ENCODE peak calls at places on chromosomes 1 and 21, in six cellular contexts. L, W, B, H, M and Q are unnamed samples.
A peak's percentile ranks its signal among the peaks of the same experiment; 100 is the strongest.

GRCh38 chr1:206790502-206791250 is 18.4 kb upstream of the IL10 start:
- ATAC-seq in L (no peak), W (no peak), B (no peak), H (no peak), M (no peak), Q (no peak)

GRCh38 chr1:182101415-182102041 is 40.0 kb upstream of the ZNF648 start:
- ATAC-seq in L (peak; percentile 87), W (no peak), B (peak; percentile 100), H (no peak), M (no peak), Q (no peak)

GRCh38 chr1:27554777-27555699 is 48.9 kb downstream of the AHDC1 start:
- ATAC-seq in L (no peak), W (peak; percentile 45), B (no peak), H (no peak), M (no peak), Q (peak; percentile 50)

GRCh38 chr1:27789511-27790154 is 16.6 kb downstream of the STX12 start:
- ATAC-seq in L (peak; percentile 82), W (peak; percentile 82), B (no peak), H (peak; percentile 94), M (peak; percentile 93), Q (peak; percentile 77)

GRCh38 chr21:39564200-39564599 is 48.5 kb upstream of the B3GALT5 start:
- ATAC-seq in L (no peak), W (no peak), B (no peak), H (no peak), M (no peak), Q (no peak)

GRCh38 chr1:150243003-150243402 is 7.1 kb upstream of the ANP32E start:
- ATAC-seq in L (no peak), W (no peak), B (no peak), H (no peak), M (no peak), Q (no peak)

GRCh38 chr1:228279011-228279721 is 71.3 kb downstream of the OBSCN start:
- ATAC-seq in L (no peak), W (no peak), B (no peak), H (no peak), M (no peak), Q (no peak)

GRCh38 chr1:167707942-167708341 is 13.8 kb upstream of the MPZL1 start:
- ATAC-seq in L (no peak), W (no peak), B (no peak), H (no peak), M (no peak), Q (no peak)

GRCh38 chr1:93603106-93603505 is 78.5 kb downstream of the BCAR3 start:
- ATAC-seq in L (no peak), W (no peak), B (no peak), H (no peak), M (no peak), Q (no peak)

GRCh38 chr1:172134087-172134731 is 286.3 kb upstream of the C1orf105 start:
- ATAC-seq in L (no peak), W (no peak), B (no peak), H (no peak), M (no peak), Q (no peak)

GRCh38 chr1:3237570-3237969 is 168.6 kb downstream of the PRDM16 start:
- ATAC-seq in L (no peak), W (no peak), B (no peak), H (no peak), M (no peak), Q (no peak)

GRCh38 chr21:45786660-45787059 is 143.1 kb downstream of the PCBP3 start:
- ATAC-seq in L (no peak), W (no peak), B (no peak), H (no peak), M (no peak), Q (no peak)

GRCh38 chr1:56080123-56080522 is 499.2 kb downstream of the PLPP3 start:
- ATAC-seq in L (no peak), W (no peak), B (no peak), H (no peak), M (no peak), Q (no peak)

GRCh38 chr1:108653431-108654105 is 7.3 kb downstream of the HENMT1 start:
- ATAC-seq in L (no peak), W (no peak), B (no peak), H (no peak), M (no peak), Q (no peak)

GRCh38 chr1:241817956-241818612 is 29.9 kb upstream of the EXO1 start:
- ATAC-seq in L (no peak), W (no peak), B (no peak), H (no peak), M (no peak), Q (no peak)

GRCh38 chr1:200037904-200038644 is 10.6 kb downstream of the NR5A2 start:
- ATAC-seq in L (no peak), W (no peak), B (no peak), H (no peak), M (no peak), Q (no peak)

GRCh38 chr1:10320336-10320735 is 78.5 kb upstream of the PGD start:
- ATAC-seq in L (no peak), W (no peak), B (no peak), H (no peak), M (no peak), Q (no peak)

GRCh38 chr21:43956667-43957030 is 55.5 kb upstream of the TRAPPC10 start:
- ATAC-seq in L (no peak), W (no peak), B (peak; percentile 51), H (peak; percentile 50), M (peak; percentile 88), Q (no peak)

GRCh38 chr1:229893762-229894444 is 173.1 kb upstream of the GALNT2 start:
- ATAC-seq in L (no peak), W (no peak), B (peak; percentile 40), H (no peak), M (no peak), Q (no peak)

GRCh38 chr1:210373878-210374599 is 45.3 kb downstream of the HHAT start:
- ATAC-seq in L (peak; percentile 89), W (peak; percentile 68), B (peak; percentile 81), H (no peak), M (peak; percentile 93), Q (peak; percentile 74)

GRCh38 chr1:226436855-226437491 is 29.1 kb upstream of the PARP1 start:
- ATAC-seq in L (no peak), W (no peak), B (peak; percentile 56), H (no peak), M (no peak), Q (peak; percentile 39)

GRCh38 chr1:37851782-37852210 is 7.6 kb downstream of the MTF1 start:
- ATAC-seq in L (peak; percentile 59), W (peak; percentile 38), B (no peak), H (no peak), M (peak; percentile 34), Q (no peak)

GRCh38 chr1:231139659-231140650 is 21.9 kb upstream of the TRIM67 start:
- ATAC-seq in L (peak; percentile 81), W (no peak), B (peak; percentile 52), H (peak; percentile 48), M (no peak), Q (no peak)

GRCh38 chr21:44508426-44508710 is 31.6 kb downstream of the KRTAP10-1 start:
- ATAC-seq in L (no peak), W (no peak), B (no peak), H (no peak), M (no peak), Q (no peak)

GRCh38 chr1:167651161-167651693 is 21.2 kb downstream of the RCSD1 start:
- ATAC-seq in L (no peak), W (no peak), B (no peak), H (peak; percentile 13), M (peak; percentile 55), Q (no peak)

GRCh38 chr1:1291023-1291528 is 10.8 kb downstream of the SCNN1D start:
- ATAC-seq in L (no peak), W (peak; percentile 15), B (no peak), H (no peak), M (peak; percentile 33), Q (no peak)

DNA sequence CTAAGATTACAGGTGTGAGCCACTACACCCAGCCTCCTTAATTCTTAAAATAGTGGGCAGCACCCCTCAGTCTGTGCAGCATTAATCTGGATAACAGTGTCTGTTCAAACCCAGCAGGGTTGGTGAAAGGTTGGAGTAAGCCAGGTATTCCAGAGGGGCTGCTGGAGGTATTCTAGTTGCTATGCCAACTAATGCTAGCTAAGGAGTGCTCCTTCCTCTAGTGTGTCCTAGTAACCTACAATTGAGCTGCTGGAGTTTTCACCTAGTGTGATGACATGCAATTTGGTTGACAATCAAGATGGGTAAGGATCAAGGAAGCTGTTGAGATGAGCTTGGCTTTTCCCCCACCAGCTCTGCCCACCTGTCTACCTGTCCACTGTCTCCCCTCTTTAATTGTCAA is 100.2 kb upstream of the IPO9 start:
- ATAC-seq in L (no peak), W (no peak), B (no peak), H (no peak), M (no peak), Q (no peak)
- H3K4me1 ChIP-seq in L (peaks cover 24% of the 10 kb centered on the region), W (peaks cover 4% of the 10 kb centered on the region), B (no peaks in the 10 kb centered on the region), H (peaks cover 11% of the 10 kb centered on the region), M (no peaks in the 10 kb centered on the region), Q (peaks cover 38% of the 10 kb centered on the region)

DNA sequence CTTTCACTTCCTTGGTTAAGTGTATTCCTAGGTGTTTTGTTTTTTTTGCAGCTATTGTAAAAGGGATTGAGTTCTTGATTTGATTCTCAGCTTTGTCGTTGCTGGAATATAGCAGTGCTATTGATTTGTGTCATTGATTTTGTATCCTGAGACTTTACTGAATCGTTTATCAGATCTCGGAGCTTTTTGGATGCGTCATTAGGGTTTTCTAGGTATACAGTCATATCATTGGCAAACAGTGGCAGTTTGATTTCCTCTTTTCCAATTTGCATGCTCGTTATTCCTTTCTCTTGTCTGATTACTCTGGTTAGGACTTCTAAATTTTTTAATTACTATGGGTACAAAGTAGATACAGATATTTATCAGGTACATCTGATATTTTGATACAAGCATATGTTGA is 75.4 kb downstream of the SLC35A3 start:
- ATAC-seq in L (no peak), W (no peak), B (no peak), H (no peak), M (peak; percentile 76), Q (no peak)
- H3K27ac ChIP-seq in L (no peak overlapping the region), W (no peak overlapping the region), B (no peak overlapping the region), H (no peak overlapping the region), M (no peak overlapping the region), Q (no peak overlapping the region)

GRCh38 chr1:117657031-117657430 is 51.2 kb downstream of the TENT5C start:
- ATAC-seq in L (no peak), W (no peak), B (peak; percentile 63), H (peak; percentile 92), M (peak; percentile 14), Q (no peak)
- H3K4me1 ChIP-seq in L (peaks cover 21% of the 10 kb centered on the region), W (peaks cover 9% of the 10 kb centered on the region), B (peaks cover 5% of the 10 kb centered on the region), H (peaks cover 60% of the 10 kb centered on the region), M (no peaks in the 10 kb centered on the region), Q (no peaks in the 10 kb centered on the region)

DNA sequence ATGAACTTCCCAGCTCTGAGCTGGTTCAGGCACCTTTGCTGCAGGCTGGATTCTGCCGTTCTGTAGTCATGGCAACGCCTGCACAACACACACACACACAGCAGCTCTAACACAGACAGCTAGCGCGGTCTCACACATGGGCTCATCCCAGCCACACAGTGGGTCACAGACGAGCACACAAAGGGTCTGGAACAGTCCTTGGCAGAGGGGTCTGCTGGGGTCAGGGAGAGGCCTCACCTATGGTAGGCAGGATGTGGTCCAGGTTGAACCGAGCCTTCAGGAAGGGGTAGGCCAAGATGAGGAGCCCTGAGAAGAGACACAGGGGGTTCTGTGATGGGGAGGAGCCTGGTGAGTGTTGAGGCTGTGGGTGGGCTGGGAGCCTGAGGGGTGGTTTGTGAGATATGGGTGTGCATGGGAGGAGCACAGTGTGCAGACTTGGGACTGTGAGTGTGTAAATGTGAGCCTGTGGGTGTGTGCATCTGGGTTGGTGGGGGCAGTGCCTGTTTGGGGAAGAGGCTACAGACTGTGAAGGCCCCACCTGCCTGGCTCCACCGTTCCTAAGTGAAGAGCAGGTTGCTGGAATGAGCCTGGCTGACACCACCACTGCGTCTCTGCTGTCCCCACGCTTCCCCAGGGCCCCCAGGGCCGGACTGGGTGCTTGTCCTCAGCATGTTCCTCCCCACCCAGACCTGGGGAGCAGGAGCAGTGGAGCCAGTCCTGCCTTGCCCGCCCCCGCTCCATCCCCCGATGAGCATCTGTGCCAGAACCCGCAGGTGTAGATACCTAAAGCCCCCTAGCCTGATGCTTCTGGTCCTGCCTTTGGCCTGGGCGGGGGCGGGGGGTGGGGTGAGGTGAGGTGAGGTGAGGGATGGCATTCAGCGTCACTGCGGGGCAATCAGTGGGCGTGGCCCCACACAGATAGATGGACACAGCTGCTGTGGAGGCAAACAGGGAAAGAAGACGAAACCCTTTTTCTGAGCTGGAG is 1.5 kb downstream of the KNCN start:
- ATAC-seq in L (peak; percentile 7), W (peak; percentile 36), B (no peak), H (no peak), M (no peak), Q (peak; percentile 17)
- H3K27ac ChIP-seq in L (no peak overlapping the region), W (no peak overlapping the region), B (no peak overlapping the region), H (no peak overlapping the region), M (no peak overlapping the region), Q (no peak overlapping the region)